ENCODE peak calls at places on chromosomes 11 and 22, in nine cellular contexts. S is fibroblast of lung, K is GM10248, M is AG09319, D is GM13977, O is WTC11, B is pancreas, X is lower leg skin, Y is GM12864. Q is an unnamed sample.
A peak's percentile ranks its signal among the peaks of the same experiment; 100 is the strongest.

GRCh38 chr11:8034604-8035224 is 46.3 kb upstream of the TUB start:
- DNase-seq in S (no peak), K (no peak), M (no peak), D (no peak), O (no peak), B (no peak), X (peak; percentile 70), Y (no peak), Q (no peak)

GRCh38 chr22:23683545-23683944 is 7.3 kb upstream of the RGL4 start:
- DNase-seq in S (no peak), K (no peak), M (no peak), D (no peak), O (no peak), B (no peak), X (no peak), Y (no peak), Q (no peak)

GRCh38 chr11:128318856-128319474 is 268.4 kb downstream of the ETS1 start:
- DNase-seq in S (no peak), K (peak; percentile 56), M (no peak), D (peak; percentile 68), O (no peak), B (no peak), X (no peak), Y (peak; percentile 67), Q (no peak)

GRCh38 chr11:118744001-118744400 is 47.0 kb downstream of the DDX6 start:
- DNase-seq in S (no peak), K (no peak), M (peak; percentile 60), D (no peak), O (no peak), B (no peak), X (no peak), Y (no peak), Q (no peak)

GRCh38 chr11:75721852-75722668 is 4.4 kb downstream of the MOGAT2 start:
- DNase-seq in S (no peak), K (no peak), M (no peak), D (no peak), O (no peak), B (no peak), X (no peak), Y (no peak), Q (no peak)

GRCh38 chr11:33110083-33110482 is 51.2 kb downstream of the CSTF3 start:
- DNase-seq in S (peak; percentile 28), K (no peak), M (no peak), D (no peak), O (no peak), B (no peak), X (no peak), Y (no peak), Q (no peak)

GRCh38 chr11:1373536-1374214 is 16.1 kb upstream of the BRSK2 start:
- DNase-seq in S (no peak), K (no peak), M (no peak), D (no peak), O (no peak), B (no peak), X (no peak), Y (no peak), Q (no peak)

GRCh38 chr11:78214331-78215194 is 25.8 kb downstream of the USP35 start:
- DNase-seq in S (no peak), K (no peak), M (no peak), D (no peak), O (peak; percentile 3), B (no peak), X (peak; percentile 74), Y (no peak), Q (no peak)

GRCh38 chr11:125364085-125364822 is 131.8 kb downstream of the FEZ1 start:
- DNase-seq in S (peak; percentile 24), K (no peak), M (no peak), D (no peak), O (no peak), B (no peak), X (no peak), Y (no peak), Q (no peak)

GRCh38 chr11:57567512-57568329 is at the start of gene UBE2L6:
- DNase-seq in S (peak; percentile 32), K (peak; percentile 79), M (no peak), D (peak; percentile 87), O (peak; percentile 91), B (peak; percentile 70), X (peak; percentile 91), Y (no peak), Q (no peak)

GRCh38 chr22:19742160-19743066 is 18.2 kb upstream of the TBX1 start:
- DNase-seq in S (no peak), K (no peak), M (no peak), D (no peak), O (no peak), B (no peak), X (no peak), Y (no peak), Q (no peak)

GRCh38 chr11:37411289-37411688 is 813.3 kb upstream of the RAG2 start:
- DNase-seq in S (no peak), K (no peak), M (no peak), D (no peak), O (no peak), B (no peak), X (no peak), Y (no peak), Q (no peak)

GRCh38 chr22:42277988-42278776 is 7.7 kb upstream of the TCF20 start:
- DNase-seq in S (peak; percentile 11), K (no peak), M (no peak), D (peak; percentile 51), O (no peak), B (no peak), X (peak; percentile 70), Y (peak; percentile 19), Q (no peak)

GRCh38 chr11:47980907-47981621 is 705 bp downstream of the PTPRJ start:
- DNase-seq in S (peak; percentile 32), K (peak; percentile 59), M (no peak), D (peak; percentile 75), O (peak; percentile 72), B (peak; percentile 65), X (peak; percentile 89), Y (no peak), Q (no peak)
- TF ChIP-seq CTCF in S (peak; percentile 11), K (peak; percentile 19), M (no peak), D (peak; percentile 35), O (no peak), B (no peak), X (no peak), Y (no peak), Q (no peak)

DNA sequence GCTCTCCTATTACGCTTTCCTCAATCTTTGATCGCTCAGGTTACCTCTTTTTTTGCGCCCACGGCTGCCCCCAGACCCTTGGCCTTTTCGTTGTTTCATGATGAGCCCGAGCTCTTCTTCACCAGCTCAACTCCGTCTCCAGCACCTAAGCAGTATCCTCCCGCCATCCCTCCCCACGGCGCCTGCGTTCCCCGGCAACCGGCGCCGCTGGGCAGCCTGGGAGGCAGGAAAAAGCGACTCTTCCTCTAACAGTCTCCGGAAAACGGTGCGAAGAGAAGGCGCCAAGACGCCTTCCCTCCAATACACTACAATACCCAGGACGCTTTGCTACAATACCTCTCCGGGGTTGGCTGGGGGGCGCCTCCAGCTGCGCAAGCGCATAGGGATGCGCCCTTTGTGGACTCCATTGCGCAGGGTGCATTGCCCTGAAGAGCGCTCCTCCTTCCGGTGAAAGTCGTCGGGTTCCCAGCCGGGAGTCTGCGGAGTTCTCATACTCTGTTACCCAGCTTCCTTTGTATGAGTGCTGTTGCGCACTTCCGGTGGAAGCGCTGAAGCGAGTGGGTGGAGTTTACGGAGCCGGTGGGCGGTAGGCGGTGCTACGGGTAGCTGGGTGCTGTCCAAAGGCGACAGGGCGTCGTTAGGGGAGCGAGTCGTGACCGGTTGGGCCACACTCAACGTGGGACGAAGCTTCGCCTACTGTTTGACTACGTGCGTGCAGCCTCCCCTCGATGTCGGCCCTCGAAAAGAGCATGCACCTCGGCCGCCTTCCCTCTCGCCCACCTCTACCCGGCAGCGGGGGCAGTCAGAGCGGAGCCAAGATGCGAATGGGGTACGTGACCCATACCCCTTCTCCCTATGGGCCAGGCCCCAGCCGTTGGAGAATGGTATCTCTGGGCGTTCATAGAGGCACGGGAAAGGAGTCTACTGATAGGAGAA is at the start of the genes C2CD3 and PPME1:
- DNase-seq in S (peak; percentile 100), K (peak; percentile 95), M (peak; percentile 99), D (peak; percentile 91), O (peak; percentile 98), B (peak; percentile 98), X (peak; percentile 99), Y (peak; percentile 99), Q (peak; percentile 96)
- TF ChIP-seq CTCF in S (peak; percentile 19), K (peak; percentile 7), M (peak; percentile 54), D (peak; percentile 21), O (no peak), B (no peak), X (no peak), Y (no peak), Q (peak; percentile 32)

GRCh38 chr11:108012139-108012725 is 3.5 kb downstream of the CUL5 start:
- DNase-seq in S (no peak), K (no peak), M (no peak), D (no peak), O (no peak), B (no peak), X (no peak), Y (no peak), Q (no peak)

GRCh38 chr11:108008656-108009496 is at the start of gene CUL5:
- DNase-seq in S (peak; percentile 95), K (peak; percentile 92), M (peak; percentile 83), D (peak; percentile 89), O (peak; percentile 92), B (peak; percentile 88), X (peak; percentile 98), Y (peak; percentile 71), Q (no peak)

GRCh38 chr11:108007819-108008218 is 879 bp upstream of the CUL5 start:
- DNase-seq in S (no peak), K (no peak), M (no peak), D (no peak), O (no peak), B (no peak), X (no peak), Y (no peak), Q (no peak)

DNA sequence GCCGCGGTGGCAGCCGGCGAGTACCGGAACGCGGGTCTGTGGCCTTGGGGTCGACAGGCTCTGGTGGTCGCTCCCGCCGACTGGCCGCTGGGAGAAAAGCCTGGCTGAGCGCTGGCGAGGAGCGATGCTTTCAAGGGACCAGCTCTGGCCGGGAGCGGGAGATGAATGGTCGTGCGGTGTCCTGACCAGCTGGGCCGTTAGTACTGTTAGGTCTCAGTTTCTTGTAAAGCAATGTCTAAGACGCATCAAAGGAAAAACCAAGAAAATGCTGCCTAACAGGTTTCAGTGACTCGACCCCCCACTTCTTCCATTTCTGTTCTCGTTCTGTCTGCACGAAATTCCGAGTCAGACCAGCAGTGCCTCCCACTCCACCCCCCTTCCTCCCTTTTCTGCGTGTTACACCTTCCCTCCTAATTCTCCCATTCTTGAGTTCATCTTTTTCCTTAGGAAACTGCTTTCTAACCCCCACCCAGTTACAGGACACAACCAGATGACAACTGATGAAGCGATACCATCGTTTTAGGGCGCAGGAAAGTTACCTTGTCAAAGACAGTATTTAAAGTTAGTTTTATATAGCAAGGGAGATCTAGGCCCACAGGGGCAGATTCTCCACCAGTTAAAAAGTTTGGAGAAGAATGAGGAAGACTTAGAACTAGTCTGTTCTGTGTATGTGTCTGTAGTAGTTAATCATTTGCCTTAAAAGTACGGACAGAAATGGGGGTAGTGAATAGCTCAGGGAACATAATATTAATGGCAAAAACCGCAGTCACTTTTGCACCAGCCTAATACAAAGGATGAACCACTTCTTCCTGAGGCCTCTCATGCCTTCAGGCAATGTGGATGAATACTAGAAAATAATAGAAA is 1.0 kb downstream of the CUL5 start:
- DNase-seq in S (peak; percentile 11), K (no peak), M (no peak), D (no peak), O (no peak), B (no peak), X (no peak), Y (no peak), Q (no peak)
- TF ChIP-seq CTCF in S (no peak), K (no peak), M (no peak), D (no peak), O (no peak), B (no peak), X (no peak), Y (no peak), Q (no peak)

GRCh38 chr11:55726715-55727324 is 46.4 kb upstream of the OR5D13 start:
- DNase-seq in S (no peak), K (no peak), M (no peak), D (no peak), O (peak; percentile 10), B (no peak), X (no peak), Y (no peak), Q (no peak)
- TF ChIP-seq CTCF in S (no peak), K (no peak), M (no peak), D (peak; percentile 27), O (no peak), B (no peak), X (no peak), Y (peak; percentile 22), Q (peak; percentile 30)